ENCODE peak calls at places on chromosome 17, in seven cellular contexts. O, V, L, N, Y, B and P are unnamed samples.

GRCh38 chr17:10316986-10317834 is 55.6 kb downstream of the MYH13 start:
- DNase-seq in O (no peak), V (peak), L (peak), N (peak), Y (peak), B (no peak), P (no peak)

GRCh38 chr17:33560165-33560564 is 267.1 kb upstream of the ASIC2 start:
- DNase-seq in O (no peak), V (no peak), L (no peak), N (no peak), Y (no peak), B (no peak), P (no peak)

GRCh38 chr17:44115585-44116415 is 7.6 kb downstream of the HDAC5 start:
- DNase-seq in O (no peak), V (peak), L (no peak), N (peak), Y (no peak), B (no peak), P (peak)

GRCh38 chr17:80222376-80223141 is 2.3 kb downstream of the SLC26A11 start:
- DNase-seq in O (no peak), V (no peak), L (no peak), N (no peak), Y (no peak), B (no peak), P (no peak)

GRCh38 chr17:33140413-33141099 is 148.9 kb downstream of the SPACA3 start:
- DNase-seq in O (no peak), V (no peak), L (no peak), N (no peak), Y (no peak), B (no peak), P (no peak)

GRCh38 chr17:17322516-17323510 is 19.6 kb downstream of the NT5M start:
- DNase-seq in O (no peak), V (no peak), L (no peak), N (no peak), Y (no peak), B (no peak), P (no peak)

GRCh38 chr17:83119987-83120864 is 40.8 kb downstream of the METRNL start:
- DNase-seq in O (peak), V (no peak), L (no peak), N (no peak), Y (no peak), B (no peak), P (peak)

GRCh38 chr17:549197-550040 is 165.2 kb downstream of the VPS53 start:
- DNase-seq in O (no peak), V (no peak), L (no peak), N (no peak), Y (no peak), B (no peak), P (no peak)

GRCh38 chr17:42279776-42280630 is 3.8 kb upstream of the STAT5B start:
- DNase-seq in O (no peak), V (no peak), L (no peak), N (peak), Y (no peak), B (no peak), P (no peak)

GRCh38 chr17:73320601-73321264 is 8.9 kb upstream of the CDC42EP4 start:
- DNase-seq in O (no peak), V (no peak), L (no peak), N (peak), Y (no peak), B (no peak), P (no peak)

GRCh38 chr17:17423656-17424055 is 53.1 kb upstream of the MED9 start:
- DNase-seq in O (no peak), V (no peak), L (no peak), N (no peak), Y (no peak), B (no peak), P (no peak)

GRCh38 chr17:82239926-82240505 is 11.2 kb downstream of the SLC16A3 start:
- DNase-seq in O (no peak), V (no peak), L (no peak), N (no peak), Y (peak), B (no peak), P (no peak)

GRCh38 chr17:21823643-21824042 is 131.3 kb downstream of the KCNJ18 start:
- DNase-seq in O (no peak), V (no peak), L (no peak), N (no peak), Y (no peak), B (no peak), P (no peak)

GRCh38 chr17:38509772-38510423 is 81.6 kb downstream of the ARHGAP23 start:
- DNase-seq in O (no peak), V (peak), L (no peak), N (no peak), Y (no peak), B (no peak), P (no peak)

GRCh38 chr17:74658620-74659019 is 35.1 kb upstream of the CD300E start:
- DNase-seq in O (no peak), V (no peak), L (no peak), N (no peak), Y (no peak), B (no peak), P (no peak)

GRCh38 chr17:5122586-5123342 is 6.9 kb downstream of the USP6 start:
- DNase-seq in O (no peak), V (no peak), L (no peak), N (peak), Y (no peak), B (no peak), P (no peak)

GRCh38 chr17:3771140-3771539 is 29.8 kb downstream of the ITGAE start:
- DNase-seq in O (no peak), V (no peak), L (no peak), N (no peak), Y (no peak), B (no peak), P (no peak)

GRCh38 chr17:83026311-83026811 is 53.0 kb upstream of the METRNL start:
- DNase-seq in O (no peak), V (no peak), L (no peak), N (no peak), Y (no peak), B (no peak), P (no peak)

GRCh38 chr17:7767425-7768021 is 50.0 kb downstream of the DNAH2 start:
- DNase-seq in O (no peak), V (no peak), L (no peak), N (no peak), Y (no peak), B (no peak), P (no peak)

GRCh38 chr17:65103896-65104295 is 33.3 kb upstream of the RGS9 start:
- DNase-seq in O (no peak), V (no peak), L (no peak), N (no peak), Y (no peak), B (no peak), P (no peak)

GRCh38 chr17:83118071-83118841 is 38.8 kb downstream of the METRNL start:
- DNase-seq in O (no peak), V (no peak), L (no peak), N (no peak), Y (no peak), B (no peak), P (no peak)

GRCh38 chr17:77285594-77286390 is 145.0 kb downstream of the SEC14L1 start:
- DNase-seq in O (no peak), V (no peak), L (no peak), N (peak), Y (peak), B (no peak), P (peak)

GRCh38 chr17:15238064-15238463 is 27.1 kb downstream of the PMP22 start:
- DNase-seq in O (no peak), V (no peak), L (no peak), N (no peak), Y (no peak), B (no peak), P (no peak)
- TF ChIP-seq JUND in O (no peak), V (no peak), L (no peak), N (no peak), Y (no peak), B (no peak), P (no peak)

GRCh38 chr17:60641810-60642220 is 35.8 kb upstream of the BCAS3 start:
- DNase-seq in O (no peak), V (peak), L (peak), N (peak), Y (peak), B (peak), P (peak)
- TF ChIP-seq JUND in O (no peak), V (no peak), L (peak), N (peak), Y (no peak), B (no peak), P (no peak)

DNA sequence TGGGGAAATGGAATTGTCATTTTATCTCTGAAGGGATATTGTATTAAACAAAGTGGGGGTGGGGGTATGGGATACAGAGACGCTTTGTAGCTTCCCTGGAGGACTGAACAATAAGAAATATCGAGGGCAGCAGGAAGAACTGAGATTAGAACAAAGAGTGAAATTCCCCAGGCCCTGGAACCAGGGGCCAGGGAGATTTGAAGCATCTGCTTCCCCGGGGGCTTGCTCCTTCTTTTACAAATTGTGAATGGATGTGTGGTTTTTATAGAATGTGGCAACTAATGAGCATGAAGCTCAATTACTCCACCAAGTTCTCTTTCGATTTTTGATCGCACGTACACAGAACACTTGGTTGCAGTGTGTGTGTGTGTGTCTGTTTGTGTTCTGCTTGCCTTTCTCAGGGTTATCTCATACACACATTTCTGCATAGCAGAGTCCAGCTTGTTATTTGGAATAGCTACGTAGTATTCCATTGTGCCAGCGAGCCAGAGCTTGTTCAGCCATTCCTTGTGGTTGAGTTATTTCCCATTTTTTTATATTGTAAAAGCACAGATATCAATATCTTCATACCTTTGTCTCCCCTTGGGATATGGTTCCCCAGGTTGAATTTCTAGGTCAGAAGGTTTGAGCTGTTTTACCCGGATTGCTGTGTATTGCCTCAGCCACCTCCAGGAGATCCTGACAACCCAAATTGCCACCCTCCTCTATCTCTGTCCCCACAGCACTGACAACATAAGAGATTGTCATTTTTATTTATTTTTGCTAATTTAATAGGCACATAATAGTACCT is 4.2 kb upstream of the PIPOX start:
- DNase-seq in O (no peak), V (no peak), L (no peak), N (peak), Y (no peak), B (no peak), P (no peak)
- TF ChIP-seq JUND in O (no peak), V (no peak), L (no peak), N (no peak), Y (no peak), B (no peak), P (no peak)

GRCh38 chr17:58965221-58965620 is 141.5 kb downstream of the TRIM37 start:
- DNase-seq in O (no peak), V (no peak), L (no peak), N (no peak), Y (no peak), B (no peak), P (no peak)

GRCh38 chr17:58956997-58957724 is 149.5 kb downstream of the TRIM37 start:
- DNase-seq in O (no peak), V (no peak), L (peak), N (no peak), Y (peak), B (no peak), P (no peak)

DNA sequence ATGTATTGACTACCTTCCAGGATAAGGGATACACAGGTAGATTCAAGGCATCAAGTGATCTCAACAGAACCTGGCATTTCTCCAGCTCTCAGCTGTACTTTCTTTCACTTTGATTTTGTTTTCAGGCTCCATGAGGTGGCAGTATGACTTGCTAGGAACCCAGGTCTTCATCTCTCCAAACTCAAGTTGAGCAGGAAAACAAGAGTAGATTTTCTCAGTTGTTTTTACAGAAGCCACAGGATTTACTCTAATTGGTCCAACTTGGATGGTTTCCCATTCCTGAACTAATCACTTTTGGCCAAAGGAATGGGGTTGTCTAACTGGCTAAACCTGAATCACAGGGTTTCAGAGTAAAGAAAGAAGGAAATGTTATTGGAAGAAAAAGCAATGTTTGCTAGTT is 146.6 kb downstream of the TRIM37 start:
- DNase-seq in O (no peak), V (no peak), L (peak), N (no peak), Y (peak), B (no peak), P (peak)
- TF ChIP-seq JUND in O (no peak), V (no peak), L (no peak), N (no peak), Y (no peak), B (no peak), P (no peak)

GRCh38 chr17:50196036-50196435 is 5.4 kb downstream of the COL1A1 start:
- DNase-seq in O (no peak), V (no peak), L (no peak), N (no peak), Y (no peak), B (no peak), P (no peak)

GRCh38 chr17:50195196-50195865 is 6.1 kb downstream of the COL1A1 start:
- DNase-seq in O (no peak), V (no peak), L (no peak), N (no peak), Y (no peak), B (no peak), P (no peak)

GRCh38 chr17:50194441-50195195 is 6.8 kb downstream of the COL1A1 start:
- DNase-seq in O (no peak), V (no peak), L (no peak), N (no peak), Y (no peak), B (no peak), P (no peak)

GRCh38 chr17:50198026-50198669 is 3.3 kb downstream of the COL1A1 start:
- DNase-seq in O (no peak), V (peak), L (peak), N (peak), Y (peak), B (no peak), P (peak)

DNA sequence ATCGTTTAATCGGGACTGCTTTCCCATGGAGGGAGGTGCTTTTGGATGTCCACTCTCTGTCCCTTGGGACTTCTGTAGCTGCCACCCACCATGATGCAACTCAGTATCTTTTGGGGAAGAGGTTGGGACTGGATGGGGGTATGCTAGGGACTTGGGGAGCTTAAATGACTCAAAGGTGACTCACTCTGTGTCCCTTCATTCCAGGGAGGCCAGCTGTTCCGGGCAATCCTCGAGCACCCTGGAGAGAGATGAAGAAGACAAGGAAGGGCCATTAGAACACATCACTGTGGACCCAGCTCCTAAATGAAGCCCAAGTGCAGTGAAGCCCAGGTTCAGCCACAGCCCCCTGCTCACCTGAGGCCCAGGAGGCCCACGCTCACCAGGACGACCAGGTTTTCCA is 4.6 kb downstream of the COL1A1 start:
- DNase-seq in O (no peak), V (no peak), L (no peak), N (no peak), Y (no peak), B (no peak), P (no peak)
- TF ChIP-seq JUND in O (no peak), V (no peak), L (no peak), N (peak), Y (no peak), B (no peak), P (no peak)

GRCh38 chr17:28261219-28261618 is 57.8 kb upstream of the TMEM97 start:
- DNase-seq in O (no peak), V (no peak), L (no peak), N (no peak), Y (no peak), B (no peak), P (no peak)
- TF ChIP-seq JUND in O (no peak), V (no peak), L (no peak), N (no peak), Y (no peak), B (no peak), P (no peak)

DNA sequence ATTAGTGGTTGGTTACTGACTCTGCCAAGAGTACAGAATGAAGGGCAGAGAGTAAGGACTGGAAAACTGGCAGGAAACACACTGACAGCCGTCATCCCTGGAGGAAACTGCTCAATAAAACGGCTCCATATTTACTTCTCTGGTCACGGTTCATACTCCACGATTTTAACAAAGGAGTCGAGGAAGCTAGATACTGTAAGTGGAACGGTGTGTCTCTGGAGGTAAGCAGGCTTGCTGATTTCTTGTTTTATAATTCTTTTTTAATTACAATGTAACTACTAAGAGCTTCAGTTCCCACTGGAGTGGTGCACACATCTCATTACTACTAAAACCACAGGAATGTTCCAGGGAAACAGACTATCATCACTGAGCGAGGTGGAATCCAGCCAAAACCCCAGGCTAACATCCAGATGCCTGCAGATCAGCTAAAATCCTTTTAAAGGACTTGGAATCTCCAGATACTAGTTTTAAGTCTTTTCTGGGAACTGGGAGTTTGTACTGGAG is 17.8 kb downstream of the SERPINF1 start:
- DNase-seq in O (no peak), V (no peak), L (no peak), N (peak), Y (no peak), B (no peak), P (no peak)
- TF ChIP-seq JUND in O (no peak), V (no peak), L (no peak), N (peak), Y (no peak), B (no peak), P (no peak)

GRCh38 chr17:41185001-41185400 is 290 bp upstream of the KRTAP4-1 start:
- DNase-seq in O (no peak), V (no peak), L (no peak), N (no peak), Y (no peak), B (no peak), P (no peak)

GRCh38 chr17:41184480-41184961 is at the start of gene KRTAP4-1:
- DNase-seq in O (no peak), V (no peak), L (no peak), N (no peak), Y (no peak), B (no peak), P (no peak)

GRCh38 chr17:41196068-41196467 is 6.4 kb downstream of the KRTAP9-1 start:
- DNase-seq in O (no peak), V (no peak), L (no peak), N (no peak), Y (no peak), B (no peak), P (no peak)

GRCh38 chr17:41186872-41187271 is 2.2 kb upstream of the KRTAP4-1 start:
- DNase-seq in O (no peak), V (no peak), L (no peak), N (no peak), Y (no peak), B (no peak), P (no peak)

GRCh38 chr17:41190328-41190727 is 641 bp downstream of the KRTAP9-1 start:
- DNase-seq in O (no peak), V (no peak), L (no peak), N (no peak), Y (no peak), B (no peak), P (no peak)
- TF ChIP-seq JUND in O (no peak), V (no peak), L (no peak), N (no peak), Y (no peak), B (no peak), P (no peak)

GRCh38 chr17:69588739-69589334 is 174.3 kb downstream of the MAP2K6 start:
- DNase-seq in O (no peak), V (no peak), L (no peak), N (no peak), Y (no peak), B (no peak), P (no peak)
- TF ChIP-seq JUND in O (no peak), V (no peak), L (no peak), N (no peak), Y (no peak), B (no peak), P (no peak)

GRCh38 chr17:54451051-54451450 is 449.6 kb upstream of the TOM1L1 start:
- DNase-seq in O (no peak), V (no peak), L (no peak), N (no peak), Y (no peak), B (no peak), P (no peak)

GRCh38 chr17:54455251-54455868 is 445.3 kb upstream of the TOM1L1 start:
- DNase-seq in O (no peak), V (no peak), L (no peak), N (no peak), Y (no peak), B (no peak), P (peak)

DNA sequence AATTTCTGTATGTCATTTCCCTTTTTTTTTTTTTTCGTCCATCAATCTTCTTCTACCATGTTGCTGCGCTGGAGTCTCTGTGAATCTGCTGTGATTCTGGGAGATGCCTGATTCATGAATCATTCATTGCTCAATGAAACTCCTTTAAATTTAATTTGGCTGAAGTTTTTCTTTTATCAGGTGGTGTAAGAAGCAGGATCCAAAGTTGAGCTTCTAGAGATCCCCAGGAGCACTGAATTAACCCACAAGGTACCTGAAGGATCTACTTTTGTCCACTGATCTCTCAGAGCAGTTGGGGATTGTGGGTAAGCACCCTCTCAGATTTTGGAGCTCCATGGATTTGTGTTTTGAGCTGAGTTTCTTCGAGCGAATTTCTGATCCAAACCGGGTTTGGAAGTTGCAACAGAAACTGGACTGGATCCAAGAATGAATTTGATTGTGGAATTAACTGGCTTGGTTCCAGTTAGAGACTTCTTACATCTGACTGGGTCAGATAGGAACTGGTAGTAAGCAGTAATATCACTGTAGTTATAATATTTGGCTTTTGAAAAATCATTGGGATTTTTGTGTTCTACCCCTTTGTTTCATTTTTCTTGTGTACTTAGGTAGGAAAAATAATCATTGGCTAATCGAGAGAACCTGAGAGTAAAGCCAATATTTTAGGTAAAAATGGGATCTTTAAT is 447.8 kb upstream of the TOM1L1 start:
- DNase-seq in O (no peak), V (no peak), L (no peak), N (no peak), Y (no peak), B (no peak), P (no peak)
- TF ChIP-seq JUND in O (no peak), V (no peak), L (no peak), N (no peak), Y (no peak), B (no peak), P (no peak)